ENCODE peak calls at places on chromosomes 1 and 21, in nine cellular contexts. K, S, C, X, H, R, N, J and T are unnamed samples. For H3K36me3, the result is how much of the 10 kb centered on the place peaks cover.

GRCh38 chr1:214990619-214991018 is 91.9 kb upstream of the KCNK2 start:
- DNase-seq in K (no peak), S (no peak), C (peak), X (no peak), H (no peak), R (no peak), N (no peak), J (no peak), T (no peak)

GRCh38 chr1:85372683-85373446 is 92.1 kb downstream of the DDAH1 start:
- DNase-seq in K (no peak), S (no peak), C (peak), X (no peak), H (no peak), R (no peak), N (no peak), J (no peak), T (no peak)

GRCh38 chr1:176949033-176949662 is 215.4 kb downstream of the ASTN1 start:
- DNase-seq in K (no peak), S (no peak), C (peak), X (peak), H (peak), R (peak), N (no peak), J (peak), T (peak)

GRCh38 chr21:31922881-31923280 is 50.1 kb downstream of the HUNK start:
- DNase-seq in K (no peak), S (no peak), C (no peak), X (no peak), H (no peak), R (no peak), N (no peak), J (no peak), T (no peak)

GRCh38 chr1:20931930-20932436 is 144.9 kb upstream of the HP1BP3 start:
- DNase-seq in K (no peak), S (no peak), C (no peak), X (no peak), H (no peak), R (no peak), N (no peak), J (no peak), T (no peak)

GRCh38 chr1:42957880-42958487 is 684 bp downstream of the SLC2A1 start:
- DNase-seq in K (no peak), S (peak), C (peak), X (peak), H (peak), R (no peak), N (peak), J (peak), T (peak)

GRCh38 chr1:56531624-56532358 is 47.6 kb downstream of the PLPP3 start:
- DNase-seq in K (no peak), S (no peak), C (no peak), X (no peak), H (no peak), R (no peak), N (no peak), J (no peak), T (no peak)

GRCh38 chr1:153345187-153346066 is 3.2 kb downstream of the PGLYRP4 start:
- DNase-seq in K (no peak), S (no peak), C (no peak), X (no peak), H (no peak), R (peak), N (no peak), J (no peak), T (no peak)

GRCh38 chr1:234961468-234962339 is 166.9 kb downstream of the TOMM20 start:
- DNase-seq in K (no peak), S (no peak), C (peak), X (no peak), H (no peak), R (peak), N (no peak), J (peak), T (peak)

GRCh38 chr1:154768456-154769125 is 101.5 kb downstream of the KCNN3 start:
- DNase-seq in K (no peak), S (peak), C (peak), X (peak), H (no peak), R (no peak), N (no peak), J (peak), T (no peak)

GRCh38 chr1:61376151-61376550 is 293.8 kb downstream of the NFIA start:
- DNase-seq in K (no peak), S (no peak), C (no peak), X (no peak), H (no peak), R (no peak), N (no peak), J (no peak), T (no peak)

GRCh38 chr1:180253585-180254495 is 23.8 kb downstream of the LHX4 start:
- DNase-seq in K (no peak), S (no peak), C (no peak), X (no peak), H (no peak), R (no peak), N (no peak), J (no peak), T (peak)

GRCh38 chr21:32529679-32530078 is 55.6 kb downstream of the TCP10L start:
- DNase-seq in K (no peak), S (no peak), C (no peak), X (no peak), H (no peak), R (no peak), N (no peak), J (no peak), T (no peak)

GRCh38 chr1:45508295-45509151 is 8.4 kb downstream of the MMACHC start:
- DNase-seq in K (no peak), S (no peak), C (no peak), X (no peak), H (no peak), R (no peak), N (no peak), J (no peak), T (no peak)

GRCh38 chr1:155082301-155082940 is 3.8 kb downstream of the EFNA3 start:
- DNase-seq in K (no peak), S (no peak), C (no peak), X (no peak), H (peak), R (peak), N (peak), J (no peak), T (no peak)

GRCh38 chr1:68141079-68141800 is 90.8 kb upstream of the DIRAS3 start:
- DNase-seq in K (no peak), S (no peak), C (peak), X (no peak), H (no peak), R (no peak), N (no peak), J (no peak), T (no peak)

GRCh38 chr1:4101434-4102150 is 201.5 kb upstream of the C1orf174 start:
- DNase-seq in K (no peak), S (no peak), C (no peak), X (no peak), H (no peak), R (no peak), N (no peak), J (no peak), T (no peak)

GRCh38 chr1:234231061-234231892 is 142.0 kb upstream of the COA6 start:
- DNase-seq in K (no peak), S (no peak), C (no peak), X (no peak), H (no peak), R (no peak), N (no peak), J (no peak), T (no peak)

GRCh38 chr1:89999208-89999607 is 4.3 kb downstream of the ZNF326 start:
- DNase-seq in K (no peak), S (no peak), C (no peak), X (no peak), H (no peak), R (no peak), N (no peak), J (no peak), T (no peak)

GRCh38 chr1:30933874-30934252 is 25.3 kb upstream of the SDC3 start:
- DNase-seq in K (no peak), S (no peak), C (peak), X (no peak), H (no peak), R (no peak), N (no peak), J (no peak), T (no peak)

GRCh38 chr1:21335750-21336168 is 45.5 kb upstream of the ECE1 start:
- DNase-seq in K (no peak), S (no peak), C (no peak), X (no peak), H (peak), R (no peak), N (no peak), J (no peak), T (peak)

GRCh38 chr1:221363074-221363473 is 378.8 kb downstream of the DUSP10 start:
- DNase-seq in K (no peak), S (no peak), C (no peak), X (no peak), H (no peak), R (no peak), N (no peak), J (no peak), T (no peak)

GRCh38 chr1:221371671-221372070 is 370.2 kb downstream of the DUSP10 start:
- DNase-seq in K (no peak), S (no peak), C (no peak), X (no peak), H (no peak), R (no peak), N (no peak), J (no peak), T (no peak)

DNA sequence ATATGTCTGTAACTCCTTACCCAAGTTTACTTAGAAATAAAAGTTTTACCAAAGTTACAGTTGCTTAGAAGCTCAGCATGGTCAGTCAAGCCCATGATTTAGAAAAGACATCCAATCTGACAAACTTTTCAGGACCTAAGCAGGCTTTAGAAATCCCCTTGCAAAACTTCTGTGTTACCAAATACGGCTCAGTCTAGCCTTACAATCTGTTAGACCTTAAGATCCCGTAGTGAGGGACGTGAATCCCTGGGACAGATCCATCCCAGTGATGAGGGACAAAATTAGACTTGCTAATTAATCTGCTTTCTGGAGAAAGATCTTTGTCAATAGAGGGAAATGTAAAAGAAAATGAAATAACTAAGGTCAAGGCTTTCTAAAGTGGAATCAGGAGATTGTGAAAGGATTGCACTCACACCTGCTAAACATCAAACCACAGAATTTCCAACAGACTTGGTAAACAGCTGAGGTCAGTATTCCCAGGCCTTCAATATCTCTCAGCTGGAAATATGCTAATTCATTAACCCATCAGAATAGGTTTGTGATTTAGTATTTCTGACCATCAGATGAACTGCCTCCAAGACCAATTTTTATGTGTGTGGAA is 375.3 kb downstream of the DUSP10 start:
- DNase-seq in K (no peak), S (no peak), C (no peak), X (no peak), H (no peak), R (no peak), N (no peak), J (no peak), T (no peak)
- H3K36me3 ChIP-seq in K (under half), S (under half), C (under half), X (under half), H (under half), R (under half), N (under half), J (under half), T (under half)

GRCh38 chr1:1941868-1942752 is 23.0 kb upstream of the TMEM52 start:
- DNase-seq in K (no peak), S (no peak), C (no peak), X (no peak), H (no peak), R (no peak), N (peak), J (no peak), T (no peak)
- H3K4me3 ChIP-seq in K (no peak), S (no peak), C (no peak), X (no peak), H (no peak), R (no peak), N (no peak), J (no peak), T (no peak)

DNA sequence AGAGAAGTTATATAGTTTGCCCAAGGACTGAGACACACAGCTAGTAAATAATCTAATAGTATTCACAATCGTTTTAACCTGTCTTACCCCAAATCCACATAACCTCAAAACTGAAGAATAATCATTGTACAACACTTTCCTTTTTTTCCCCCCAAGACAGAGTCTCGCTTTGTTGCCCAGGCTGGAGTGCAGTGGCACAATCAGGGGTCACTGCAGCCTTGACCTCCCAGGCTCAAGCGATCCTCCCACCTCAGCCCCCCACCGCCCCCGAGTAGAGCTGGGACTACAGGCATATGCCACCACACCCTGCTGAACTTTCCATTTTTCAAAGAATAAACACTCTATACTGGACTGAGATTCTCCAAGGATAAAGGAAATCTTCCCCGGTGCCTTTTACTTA is 28.7 kb upstream of the NBL1 start:
- DNase-seq in K (no peak), S (no peak), C (no peak), X (no peak), H (no peak), R (no peak), N (no peak), J (no peak), T (no peak)
- H3K36me3 ChIP-seq in K (under half), S (under half), C (under half), X (under half), H (under half), R (under half), N (under half), J (under half), T (under half)

GRCh38 chr1:183567584-183567983 is 22.7 kb downstream of the NCF2 start:
- DNase-seq in K (no peak), S (no peak), C (no peak), X (peak), H (peak), R (peak), N (peak), J (peak), T (peak)

GRCh38 chr1:183566026-183566425 is 24.2 kb downstream of the NCF2 start:
- DNase-seq in K (no peak), S (no peak), C (no peak), X (no peak), H (no peak), R (no peak), N (no peak), J (no peak), T (no peak)

GRCh38 chr1:183568176-183569041 is 21.9 kb downstream of the NCF2 start:
- DNase-seq in K (no peak), S (no peak), C (peak), X (no peak), H (peak), R (no peak), N (no peak), J (peak), T (no peak)

GRCh38 chr1:183559061-183559460 is 31.2 kb downstream of the NCF2 start:
- DNase-seq in K (no peak), S (no peak), C (no peak), X (no peak), H (no peak), R (no peak), N (no peak), J (no peak), T (no peak)

DNA sequence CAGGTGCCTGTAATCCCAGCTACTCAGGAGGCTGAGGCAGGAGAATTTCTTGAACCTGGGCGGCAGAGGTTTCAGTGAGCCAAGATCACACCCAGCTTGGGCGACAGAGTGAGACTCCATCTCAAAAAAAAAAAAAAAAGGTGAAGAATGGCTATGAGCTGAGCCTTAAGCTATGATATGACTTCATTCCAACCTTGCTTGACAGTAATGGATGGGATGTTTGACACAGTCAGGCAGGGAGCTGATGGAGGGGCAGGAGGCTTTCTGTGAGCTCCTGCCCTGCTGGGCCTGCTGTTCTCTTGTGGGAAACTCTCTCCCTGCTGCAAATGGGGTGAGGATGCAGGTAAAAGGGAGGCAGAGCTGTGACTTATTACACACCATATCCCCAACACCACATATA is 27.6 kb downstream of the NCF2 start:
- DNase-seq in K (no peak), S (no peak), C (no peak), X (no peak), H (no peak), R (no peak), N (no peak), J (no peak), T (no peak)
- H3K4me3 ChIP-seq in K (no peak), S (no peak), C (no peak), X (no peak), H (no peak), R (no peak), N (no peak), J (no peak), T (no peak)